ENCODE peak calls at places on chromosomes 7 and 10, in eight cellular contexts. N, F, Z, W, A, B, X and U are unnamed samples.
A peak's percentile ranks its signal among the peaks of the same experiment; 100 is the strongest.

GRCh38 chr10:79112898-79113431 is 44.2 kb downstream of the ZMIZ1 start:
- DNase-seq in B (peak; percentile 58), N (no peak), F (no peak), Z (peak; percentile 62), A (peak; percentile 59), X (peak; percentile 72), W (peak; percentile 90), U (peak; percentile 71)

GRCh38 chr7:13097508-13097907 is 410.1 kb downstream of the ARL4A start:
- DNase-seq in F (no peak), N (no peak), W (no peak), X (peak; percentile 50), B (peak; percentile 72), A (no peak), Z (no peak), U (peak; percentile 76)

GRCh38 chr10:12382157-12382548 is 32.8 kb downstream of the CAMK1D start:
- DNase-seq in Z (no peak), X (no peak), B (no peak), N (no peak), A (no peak), W (no peak), F (no peak), U (no peak)

GRCh38 chr10:132957981-132958885 is 15.9 kb upstream of the CFAP46 start:
- DNase-seq in A (peak; percentile 45), F (no peak), Z (no peak), X (no peak), N (no peak), B (no peak), W (no peak), U (no peak)

GRCh38 chr7:117480978-117481377 is 1.2 kb downstream of the CFTR start:
- DNase-seq in N (no peak), W (no peak), A (peak; percentile 14), B (no peak), Z (no peak), X (no peak), F (no peak), U (no peak)

GRCh38 chr7:151296202-151296992 is 45.2 kb upstream of the NUB1 start:
- DNase-seq in X (no peak), N (no peak), Z (no peak), W (no peak), B (no peak), F (no peak), A (no peak), U (no peak)

GRCh38 chr7:122846591-122846990 is 39.7 kb downstream of the CADPS2 start:
- DNase-seq in X (no peak), N (no peak), W (no peak), Z (no peak), F (no peak), B (no peak), A (no peak), U (no peak)

GRCh38 chr10:127163632-127164031 is 32.8 kb downstream of the INSYN2A start:
- DNase-seq in Z (no peak), X (no peak), N (no peak), F (no peak), W (peak; percentile 39), A (no peak), B (no peak), U (peak; percentile 4)

GRCh38 chr7:127708788-127709187 is 56.8 kb downstream of the SND1 start:
- DNase-seq in N (peak; percentile 51), Z (no peak), A (no peak), W (peak; percentile 78), F (peak; percentile 77), B (peak; percentile 91), X (peak; percentile 84), U (peak; percentile 94)

GRCh38 chr10:131975796-131976195 is 5.9 kb downstream of the BNIP3 start:
- DNase-seq in F (no peak), X (no peak), B (no peak), Z (no peak), N (no peak), W (no peak), A (no peak), U (no peak)

GRCh38 chr10:77332256-77332655 is 305.4 kb downstream of the KCNMA1 start:
- DNase-seq in B (no peak), F (no peak), W (no peak), N (no peak), A (no peak), X (no peak), Z (no peak), U (no peak)

GRCh38 chr7:113161050-113161449 is 42.7 kb upstream of the SMIM30 start:
- DNase-seq in X (no peak), W (no peak), A (no peak), Z (no peak), F (no peak), B (no peak), N (no peak), U (no peak)

GRCh38 chr10:119489572-119490326 is 52.8 kb downstream of the RGS10 start:
- DNase-seq in W (peak; percentile 28), B (peak; percentile 37), Z (no peak), X (peak; percentile 54), N (peak; percentile 31), F (peak; percentile 72), A (peak; percentile 93), U (peak; percentile 64)

GRCh38 chr7:44761207-44762161 is 12.8 kb downstream of the ZMIZ2 start:
- DNase-seq in A (peak; percentile 89), N (no peak), X (no peak), F (no peak), W (peak; percentile 45), B (peak; percentile 41), Z (no peak), U (no peak)

GRCh38 chr7:130988443-130988842 is 254.4 kb upstream of the KLF14 start:
- DNase-seq in N (peak; percentile 35), A (no peak), F (no peak), X (peak; percentile 57), W (no peak), Z (no peak), B (no peak), U (no peak)

GRCh38 chr10:50929670-50930069 is 44.2 kb upstream of the A1CF start:
- DNase-seq in A (no peak), X (no peak), N (no peak), Z (no peak), B (no peak), F (no peak), W (peak; percentile 25), U (no peak)

GRCh38 chr10:24513155-24513554 is 210.5 kb downstream of the ARHGAP21 start:
- DNase-seq in N (no peak), X (peak; percentile 26), W (peak; percentile 38), F (no peak), B (peak; percentile 54), A (no peak), Z (no peak), U (peak; percentile 36)

GRCh38 chr10:88728107-88728763 is 22.2 kb downstream of the LIPK start:
- DNase-seq in W (peak; percentile 22), F (no peak), X (no peak), A (peak; percentile 71), N (no peak), B (no peak), Z (peak; percentile 60), U (no peak)

GRCh38 chr10:88735661-88736060 is 24.2 kb upstream of the LIPN start:
- DNase-seq in B (no peak), W (peak; percentile 62), A (no peak), Z (no peak), X (no peak), N (no peak), F (no peak), U (peak; percentile 5)

GRCh38 chr10:88730864-88731263 is 24.8 kb downstream of the LIPK start:
- DNase-seq in F (no peak), Z (no peak), X (no peak), B (no peak), N (no peak), W (no peak), A (no peak), U (no peak)

GRCh38 chr10:88731296-88731695 is 25.2 kb downstream of the LIPK start:
- DNase-seq in N (no peak), W (peak; percentile 42), Z (peak; percentile 80), X (no peak), B (no peak), F (no peak), A (peak; percentile 18), U (no peak)

DNA sequence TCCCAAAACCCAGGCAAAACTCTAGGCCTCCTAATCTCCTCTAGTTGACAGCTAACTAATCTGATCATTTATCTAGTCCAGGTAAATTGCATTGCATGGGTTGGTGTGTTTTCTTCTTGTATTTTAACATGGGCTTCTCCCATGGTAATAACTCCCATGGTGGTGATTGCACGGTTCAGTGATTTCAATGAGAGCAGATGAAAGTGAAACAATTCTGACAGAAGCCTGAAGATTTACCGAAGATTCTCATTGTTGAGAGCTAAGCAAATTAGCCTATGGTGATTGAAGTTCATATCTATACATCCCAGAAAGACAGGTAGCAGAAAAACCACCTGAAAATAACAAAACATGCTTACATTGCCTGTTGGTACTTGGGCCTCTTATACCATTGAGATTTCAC is 26.6 kb upstream of the LIPN start:
- DNase-seq in X (no peak), N (no peak), A (no peak), B (no peak), W (no peak), Z (no peak), F (no peak), U (no peak)
- H3K4me3 ChIP-seq in X (no peak overlapping the region), N (no peak overlapping the region), A (no peak overlapping the region), B (no peak overlapping the region), W (no peak overlapping the region), Z (no peak overlapping the region), F (no peak overlapping the region), U (no peak overlapping the region)

GRCh38 chr10:60042262-60042661 is 135.9 kb upstream of the CCDC6 start:
- DNase-seq in X (no peak), Z (no peak), B (no peak), W (no peak), F (no peak), A (no peak), N (no peak), U (no peak)
- H3K4me3 ChIP-seq in X (no peak overlapping the region), Z (no peak overlapping the region), B (no peak overlapping the region), W (no peak overlapping the region), F (no peak overlapping the region), A (no peak overlapping the region), N (no peak overlapping the region), U (no peak overlapping the region)

GRCh38 chr7:3043544-3044395 is at the start of gene CARD11:
- DNase-seq in N (peak; percentile 56), Z (no peak), W (peak; percentile 5), X (no peak), B (no peak), F (peak; percentile 65), A (peak; percentile 88), U (no peak)
- H3K4me3 ChIP-seq in N (peak within 1 kb of the TSS; percentile 97), Z (peak within 1 kb of the TSS; percentile 42), W (peak within 1 kb of the TSS; percentile 29), X (peak within 1 kb of the TSS; percentile 48), B (no peak within 1 kb of the TSS), F (peak within 1 kb of the TSS; percentile 96), A (peak within 1 kb of the TSS; percentile 39), U (no peak within 1 kb of the TSS)

DNA sequence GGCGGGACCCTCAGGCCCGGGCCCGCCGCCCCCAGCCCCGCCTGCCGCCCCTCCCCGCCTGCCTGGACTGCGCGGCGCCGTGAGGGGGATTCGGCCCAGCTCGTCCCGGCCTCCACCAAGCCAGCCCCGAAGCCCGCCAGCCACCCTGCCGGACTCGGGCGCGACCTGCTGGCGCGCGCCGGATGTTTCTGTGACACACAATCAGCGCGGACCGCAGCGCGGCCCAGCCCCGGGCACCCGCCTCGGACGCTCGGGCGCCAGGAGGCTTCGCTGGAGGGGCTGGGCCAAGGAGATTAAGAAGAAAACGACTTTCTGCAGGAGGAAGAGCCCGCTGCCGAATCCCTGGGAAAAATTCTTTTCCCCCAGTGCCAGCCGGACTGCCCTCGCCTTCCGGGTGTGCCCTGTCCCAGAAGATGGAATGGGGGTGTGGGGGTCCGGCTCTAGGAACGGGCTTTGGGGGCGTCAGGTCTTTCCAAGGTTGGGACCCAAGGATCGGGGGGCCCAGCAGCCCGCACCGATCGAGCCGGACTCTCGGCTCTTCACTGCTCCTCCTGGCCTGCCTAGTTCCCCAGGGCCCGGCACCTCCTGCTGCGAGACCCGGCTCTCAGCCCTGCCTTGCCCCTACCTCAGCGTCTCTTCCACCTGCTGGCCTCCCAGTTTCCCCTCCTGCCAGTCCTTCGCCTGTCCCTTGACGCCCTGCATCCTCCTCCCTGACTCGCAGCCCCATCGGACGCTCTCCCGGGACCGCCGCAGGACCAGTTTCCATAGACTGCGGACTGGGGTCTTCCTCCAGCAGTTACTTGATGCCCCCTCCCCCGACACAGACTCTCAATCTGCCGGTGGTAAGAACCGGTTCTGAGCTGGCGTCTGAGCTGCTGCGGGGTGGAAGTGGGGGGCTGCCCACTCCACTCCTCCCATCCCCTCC is 82.7 kb downstream of the PAX2 start:
- DNase-seq in X (peak; percentile 16), F (peak; percentile 26), A (peak; percentile 91), W (no peak), N (no peak), B (no peak), Z (no peak), U (peak; percentile 40)
- H3K4me3 ChIP-seq in X (peak overlapping the region; percentile 31), F (peak overlapping the region; percentile 52), A (peak overlapping the region; percentile 16), W (no peak overlapping the region), N (peak overlapping the region; percentile 51), B (no peak overlapping the region), Z (peak overlapping the region; percentile 47), U (no peak overlapping the region)